ENCODE peak calls at places on chromosomes 11 and 22, in seven cellular contexts. One of them, this sample, is unnamed.

GRCh38 chr11:66912963-66913362 is 45.2 kb downstream of the PC start:
- DNase-seq in GM19239: no peak
- DNase-seq in CD8-positive, alpha-beta memory T cell: no peak
- DNase-seq in SK-N-DZ: no peak
- DNase-seq in activated CD4-positive, alpha-beta T cell treated with anti-CD3 and anti-CD28 coated beads, Interleukin-2, amount 50 U/mL, for 4 hours: no peak
- DNase-seq in NCI-H345: no peak
- DNase-seq in astrocyte of the hippocampus: no peak
- DNase-seq in this sample: no peak

GRCh38 chr22:27863556-27863955 is 55.5 kb downstream of the PITPNB start:
- DNase-seq in activated CD4-positive, alpha-beta T cell treated with anti-CD3 and anti-CD28 coated beads, Interleukin-2, amount 50 U/mL, for 4 hours: no peak
- DNase-seq in GM19239: no peak
- DNase-seq in astrocyte of the hippocampus: no peak
- DNase-seq in CD8-positive, alpha-beta memory T cell: no peak
- DNase-seq in SK-N-DZ: no peak
- DNase-seq in NCI-H345: no peak
- DNase-seq in this sample: no peak

GRCh38 chr11:127993788-127994187 is 593.6 kb downstream of the ETS1 start:
- DNase-seq in NCI-H345: no peak
- DNase-seq in CD8-positive, alpha-beta memory T cell: no peak
- DNase-seq in activated CD4-positive, alpha-beta T cell treated with anti-CD3 and anti-CD28 coated beads, Interleukin-2, amount 50 U/mL, for 4 hours: no peak
- DNase-seq in astrocyte of the hippocampus: no peak
- DNase-seq in GM19239: no peak
- DNase-seq in SK-N-DZ: no peak
- DNase-seq in this sample: peak; percentile 8

GRCh38 chr22:38112361-38112760 is 1.9 kb upstream of the BAIAP2L2 start:
- DNase-seq in activated CD4-positive, alpha-beta T cell treated with anti-CD3 and anti-CD28 coated beads, Interleukin-2, amount 50 U/mL, for 4 hours: no peak
- DNase-seq in CD8-positive, alpha-beta memory T cell: no peak
- DNase-seq in GM19239: no peak
- DNase-seq in astrocyte of the hippocampus: no peak
- DNase-seq in NCI-H345: no peak
- DNase-seq in SK-N-DZ: no peak
- DNase-seq in this sample: no peak

GRCh38 chr11:119684361-119685072 is 44.5 kb downstream of the NECTIN1 start:
- DNase-seq in GM19239: no peak
- DNase-seq in NCI-H345: no peak
- DNase-seq in CD8-positive, alpha-beta memory T cell: no peak
- DNase-seq in SK-N-DZ: no peak
- DNase-seq in astrocyte of the hippocampus: peak; percentile 68
- DNase-seq in activated CD4-positive, alpha-beta T cell treated with anti-CD3 and anti-CD28 coated beads, Interleukin-2, amount 50 U/mL, for 4 hours: no peak
- DNase-seq in this sample: no peak

GRCh38 chr11:72069787-72070251 is 10.5 kb downstream of the NUMA1 start:
- DNase-seq in activated CD4-positive, alpha-beta T cell treated with anti-CD3 and anti-CD28 coated beads, Interleukin-2, amount 50 U/mL, for 4 hours: no peak
- DNase-seq in NCI-H345: no peak
- DNase-seq in GM19239: no peak
- DNase-seq in astrocyte of the hippocampus: peak; percentile 84
- DNase-seq in SK-N-DZ: no peak
- DNase-seq in CD8-positive, alpha-beta memory T cell: no peak
- DNase-seq in this sample: no peak

GRCh38 chr11:65625628-65626342 is 10.2 kb downstream of the PCNX3 start:
- DNase-seq in astrocyte of the hippocampus: peak; percentile 73
- DNase-seq in NCI-H345: no peak
- DNase-seq in GM19239: peak; percentile 87
- DNase-seq in SK-N-DZ: no peak
- DNase-seq in activated CD4-positive, alpha-beta T cell treated with anti-CD3 and anti-CD28 coated beads, Interleukin-2, amount 50 U/mL, for 4 hours: no peak
- DNase-seq in CD8-positive, alpha-beta memory T cell: peak; percentile 73
- DNase-seq in this sample: peak; percentile 49

GRCh38 chr11:83192846-83193245 is 666 bp upstream of the ANKRD42 start:
- DNase-seq in GM19239: no peak
- DNase-seq in SK-N-DZ: no peak
- DNase-seq in CD8-positive, alpha-beta memory T cell: no peak
- DNase-seq in NCI-H345: no peak
- DNase-seq in astrocyte of the hippocampus: no peak
- DNase-seq in activated CD4-positive, alpha-beta T cell treated with anti-CD3 and anti-CD28 coated beads, Interleukin-2, amount 50 U/mL, for 4 hours: no peak
- DNase-seq in this sample: no peak

GRCh38 chr11:74826901-74827300 is 78.3 kb downstream of the RNF169 start:
- DNase-seq in activated CD4-positive, alpha-beta T cell treated with anti-CD3 and anti-CD28 coated beads, Interleukin-2, amount 50 U/mL, for 4 hours: no peak
- DNase-seq in CD8-positive, alpha-beta memory T cell: no peak
- DNase-seq in NCI-H345: no peak
- DNase-seq in GM19239: no peak
- DNase-seq in SK-N-DZ: no peak
- DNase-seq in astrocyte of the hippocampus: no peak
- DNase-seq in this sample: peak; percentile 1

GRCh38 chr11:131511794-131512193 is 141.4 kb downstream of the NTM start:
- DNase-seq in NCI-H345: no peak
- DNase-seq in astrocyte of the hippocampus: peak; percentile 14
- DNase-seq in CD8-positive, alpha-beta memory T cell: no peak
- DNase-seq in activated CD4-positive, alpha-beta T cell treated with anti-CD3 and anti-CD28 coated beads, Interleukin-2, amount 50 U/mL, for 4 hours: no peak
- DNase-seq in GM19239: peak; percentile 5
- DNase-seq in SK-N-DZ: no peak
- DNase-seq in this sample: peak; percentile 71

GRCh38 chr11:111851636-111852035 is 19.7 kb downstream of the ALG9 start:
- DNase-seq in astrocyte of the hippocampus: peak; percentile 34
- DNase-seq in SK-N-DZ: no peak
- DNase-seq in CD8-positive, alpha-beta memory T cell: no peak
- DNase-seq in activated CD4-positive, alpha-beta T cell treated with anti-CD3 and anti-CD28 coated beads, Interleukin-2, amount 50 U/mL, for 4 hours: no peak
- DNase-seq in GM19239: no peak
- DNase-seq in NCI-H345: no peak
- DNase-seq in this sample: peak; percentile 1

GRCh38 chr11:59135648-59136461 is 6.8 kb upstream of the FAM111A start:
- DNase-seq in astrocyte of the hippocampus: peak; percentile 91
- DNase-seq in SK-N-DZ: peak; percentile 66
- DNase-seq in CD8-positive, alpha-beta memory T cell: peak; percentile 89
- DNase-seq in activated CD4-positive, alpha-beta T cell treated with anti-CD3 and anti-CD28 coated beads, Interleukin-2, amount 50 U/mL, for 4 hours: peak; percentile 89
- DNase-seq in GM19239: peak; percentile 49
- DNase-seq in NCI-H345: peak; percentile 56
- DNase-seq in this sample: peak; percentile 81

GRCh38 chr11:45264839-45265515 is 21.2 kb downstream of the SYT13 start:
- DNase-seq in SK-N-DZ: no peak
- DNase-seq in astrocyte of the hippocampus: peak; percentile 80
- DNase-seq in activated CD4-positive, alpha-beta T cell treated with anti-CD3 and anti-CD28 coated beads, Interleukin-2, amount 50 U/mL, for 4 hours: no peak
- DNase-seq in CD8-positive, alpha-beta memory T cell: no peak
- DNase-seq in GM19239: no peak
- DNase-seq in NCI-H345: no peak
- DNase-seq in this sample: no peak

GRCh38 chr22:45891996-45892621 is 84.9 kb downstream of the WNT7B start:
- DNase-seq in CD8-positive, alpha-beta memory T cell: peak; percentile 31
- DNase-seq in SK-N-DZ: no peak
- DNase-seq in activated CD4-positive, alpha-beta T cell treated with anti-CD3 and anti-CD28 coated beads, Interleukin-2, amount 50 U/mL, for 4 hours: no peak
- DNase-seq in NCI-H345: no peak
- DNase-seq in astrocyte of the hippocampus: no peak
- DNase-seq in GM19239: no peak
- DNase-seq in this sample: no peak

GRCh38 chr22:19178065-19178658 is 374 bp downstream of the SLC25A1 start:
- DNase-seq in activated CD4-positive, alpha-beta T cell treated with anti-CD3 and anti-CD28 coated beads, Interleukin-2, amount 50 U/mL, for 4 hours: peak; percentile 34
- DNase-seq in CD8-positive, alpha-beta memory T cell: peak; percentile 78
- DNase-seq in GM19239: peak; percentile 57
- DNase-seq in NCI-H345: peak; percentile 60
- DNase-seq in astrocyte of the hippocampus: peak; percentile 64
- DNase-seq in SK-N-DZ: peak; percentile 68
- DNase-seq in this sample: peak; percentile 75

GRCh38 chr22:30321461-30321860 is 5.3 kb downstream of the TBC1D10A start:
- DNase-seq in NCI-H345: no peak
- DNase-seq in SK-N-DZ: no peak
- DNase-seq in CD8-positive, alpha-beta memory T cell: no peak
- DNase-seq in activated CD4-positive, alpha-beta T cell treated with anti-CD3 and anti-CD28 coated beads, Interleukin-2, amount 50 U/mL, for 4 hours: no peak
- DNase-seq in astrocyte of the hippocampus: no peak
- DNase-seq in GM19239: no peak
- DNase-seq in this sample: no peak

GRCh38 chr22:32517488-32517887 is 42.9 kb downstream of the FBXO7 start:
- DNase-seq in CD8-positive, alpha-beta memory T cell: no peak
- DNase-seq in NCI-H345: no peak
- DNase-seq in activated CD4-positive, alpha-beta T cell treated with anti-CD3 and anti-CD28 coated beads, Interleukin-2, amount 50 U/mL, for 4 hours: no peak
- DNase-seq in SK-N-DZ: no peak
- DNase-seq in astrocyte of the hippocampus: no peak
- DNase-seq in GM19239: no peak
- DNase-seq in this sample: no peak

GRCh38 chr11:62577046-62577708 is 3.5 kb upstream of the EEF1G start:
- DNase-seq in GM19239: no peak
- DNase-seq in NCI-H345: no peak
- DNase-seq in astrocyte of the hippocampus: no peak
- DNase-seq in SK-N-DZ: no peak
- DNase-seq in CD8-positive, alpha-beta memory T cell: peak; percentile 25
- DNase-seq in activated CD4-positive, alpha-beta T cell treated with anti-CD3 and anti-CD28 coated beads, Interleukin-2, amount 50 U/mL, for 4 hours: no peak
- DNase-seq in this sample: no peak

GRCh38 chr11:63212742-63213141 is 30.7 kb downstream of the SLC22A25 start:
- DNase-seq in astrocyte of the hippocampus: peak; percentile 11
- DNase-seq in activated CD4-positive, alpha-beta T cell treated with anti-CD3 and anti-CD28 coated beads, Interleukin-2, amount 50 U/mL, for 4 hours: peak; percentile 1
- DNase-seq in SK-N-DZ: peak; percentile 32
- DNase-seq in GM19239: peak; percentile 12
- DNase-seq in NCI-H345: peak; percentile 2
- DNase-seq in CD8-positive, alpha-beta memory T cell: no peak
- DNase-seq in this sample: peak; percentile 29

GRCh38 chr22:36104988-36105387 is 55.6 kb downstream of the APOL3 start:
- DNase-seq in astrocyte of the hippocampus: no peak
- DNase-seq in GM19239: no peak
- DNase-seq in activated CD4-positive, alpha-beta T cell treated with anti-CD3 and anti-CD28 coated beads, Interleukin-2, amount 50 U/mL, for 4 hours: no peak
- DNase-seq in NCI-H345: no peak
- DNase-seq in SK-N-DZ: no peak
- DNase-seq in CD8-positive, alpha-beta memory T cell: no peak
- DNase-seq in this sample: no peak